ENCODE peak calls at places on chromosomes 4 and X, in four cellular contexts. One of them, this sample, is unnamed.

GRCh38 chrX:23223169-23223568 is 111.5 kb upstream of the PTCHD1 start:
- DNase-seq in psoas muscle: no peak
- DNase-seq in stimulated activated naive CD8-positive, alpha-beta T cell treated with anti-CD3 and anti-CD28 coated beads, Interleukin-15, Interleukin-2, amounts not matched to agents 100 U/mL and 50 U/mL, for 24 hours: no peak
- DNase-seq in MCF 10A: no peak
- DNase-seq in this sample: no peak

GRCh38 chr4:74931386-74931785 is 1.5 kb upstream of the PARM1 start:
- DNase-seq in psoas muscle: no peak
- DNase-seq in stimulated activated naive CD8-positive, alpha-beta T cell treated with anti-CD3 and anti-CD28 coated beads, Interleukin-15, Interleukin-2, amounts not matched to agents 100 U/mL and 50 U/mL, for 24 hours: no peak
- DNase-seq in MCF 10A: no peak
- DNase-seq in this sample: no peak

GRCh38 chr4:13544556-13545393 is 467 bp upstream of the NKX3-2 start:
- DNase-seq in MCF 10A: peak
- DNase-seq in stimulated activated naive CD8-positive, alpha-beta T cell treated with anti-CD3 and anti-CD28 coated beads, Interleukin-15, Interleukin-2, amounts not matched to agents 100 U/mL and 50 U/mL, for 24 hours: peak
- DNase-seq in psoas muscle: no peak
- DNase-seq in this sample: peak

GRCh38 chr4:5661237-5661636 is 47.1 kb downstream of the EVC2 start:
- DNase-seq in psoas muscle: no peak
- DNase-seq in MCF 10A: no peak
- DNase-seq in stimulated activated naive CD8-positive, alpha-beta T cell treated with anti-CD3 and anti-CD28 coated beads, Interleukin-15, Interleukin-2, amounts not matched to agents 100 U/mL and 50 U/mL, for 24 hours: no peak
- DNase-seq in this sample: no peak

GRCh38 chrX:79408623-79409322 is 41.6 kb upstream of the ITM2A start:
- DNase-seq in MCF 10A: no peak
- DNase-seq in psoas muscle: no peak
- DNase-seq in stimulated activated naive CD8-positive, alpha-beta T cell treated with anti-CD3 and anti-CD28 coated beads, Interleukin-15, Interleukin-2, amounts not matched to agents 100 U/mL and 50 U/mL, for 24 hours: no peak
- DNase-seq in this sample: no peak

GRCh38 chr4:6250235-6250983 is 19.2 kb upstream of the WFS1 start:
- DNase-seq in MCF 10A: peak
- DNase-seq in stimulated activated naive CD8-positive, alpha-beta T cell treated with anti-CD3 and anti-CD28 coated beads, Interleukin-15, Interleukin-2, amounts not matched to agents 100 U/mL and 50 U/mL, for 24 hours: no peak
- DNase-seq in psoas muscle: no peak
- DNase-seq in this sample: no peak

GRCh38 chrX:17495052-17495451 is 120.1 kb downstream of the NHS start:
- DNase-seq in psoas muscle: no peak
- DNase-seq in MCF 10A: no peak
- DNase-seq in stimulated activated naive CD8-positive, alpha-beta T cell treated with anti-CD3 and anti-CD28 coated beads, Interleukin-15, Interleukin-2, amounts not matched to agents 100 U/mL and 50 U/mL, for 24 hours: no peak
- DNase-seq in this sample: no peak

GRCh38 chrX:116357317-116357716 is 79.1 kb upstream of the SLC6A14 start:
- DNase-seq in psoas muscle: no peak
- DNase-seq in MCF 10A: no peak
- DNase-seq in stimulated activated naive CD8-positive, alpha-beta T cell treated with anti-CD3 and anti-CD28 coated beads, Interleukin-15, Interleukin-2, amounts not matched to agents 100 U/mL and 50 U/mL, for 24 hours: no peak
- DNase-seq in this sample: no peak

GRCh38 chrX:3184176-3184930 is 143.1 kb downstream of the ARSF start:
- DNase-seq in MCF 10A: peak
- DNase-seq in stimulated activated naive CD8-positive, alpha-beta T cell treated with anti-CD3 and anti-CD28 coated beads, Interleukin-15, Interleukin-2, amounts not matched to agents 100 U/mL and 50 U/mL, for 24 hours: no peak
- DNase-seq in psoas muscle: no peak
- DNase-seq in this sample: no peak

GRCh38 chr4:6749340-6750171 is 33.0 kb upstream of the KIAA0232 start:
- DNase-seq in stimulated activated naive CD8-positive, alpha-beta T cell treated with anti-CD3 and anti-CD28 coated beads, Interleukin-15, Interleukin-2, amounts not matched to agents 100 U/mL and 50 U/mL, for 24 hours: no peak
- DNase-seq in MCF 10A: peak
- DNase-seq in psoas muscle: peak
- DNase-seq in this sample: peak

GRCh38 chr4:21507439-21507838 is 441.1 kb downstream of the KCNIP4 start:
- DNase-seq in MCF 10A: peak
- DNase-seq in psoas muscle: no peak
- DNase-seq in stimulated activated naive CD8-positive, alpha-beta T cell treated with anti-CD3 and anti-CD28 coated beads, Interleukin-15, Interleukin-2, amounts not matched to agents 100 U/mL and 50 U/mL, for 24 hours: no peak
- DNase-seq in this sample: no peak

GRCh38 chr4:170051402-170051801 is 25.2 kb upstream of the MFAP3L start:
- DNase-seq in MCF 10A: no peak
- DNase-seq in stimulated activated naive CD8-positive, alpha-beta T cell treated with anti-CD3 and anti-CD28 coated beads, Interleukin-15, Interleukin-2, amounts not matched to agents 100 U/mL and 50 U/mL, for 24 hours: no peak
- DNase-seq in psoas muscle: no peak
- DNase-seq in this sample: no peak

GRCh38 chr4:116027311-116027710 is 913.9 kb upstream of the NDST4 start:
- DNase-seq in psoas muscle: no peak
- DNase-seq in stimulated activated naive CD8-positive, alpha-beta T cell treated with anti-CD3 and anti-CD28 coated beads, Interleukin-15, Interleukin-2, amounts not matched to agents 100 U/mL and 50 U/mL, for 24 hours: no peak
- DNase-seq in MCF 10A: no peak
- DNase-seq in this sample: no peak

GRCh38 chr4:139286186-139286698 is 6.2 kb upstream of the MGARP start:
- DNase-seq in psoas muscle: no peak
- DNase-seq in MCF 10A: no peak
- DNase-seq in stimulated activated naive CD8-positive, alpha-beta T cell treated with anti-CD3 and anti-CD28 coated beads, Interleukin-15, Interleukin-2, amounts not matched to agents 100 U/mL and 50 U/mL, for 24 hours: no peak
- DNase-seq in this sample: no peak

GRCh38 chr4:165404080-165404479 is 25.3 kb downstream of the CPE start:
- DNase-seq in stimulated activated naive CD8-positive, alpha-beta T cell treated with anti-CD3 and anti-CD28 coated beads, Interleukin-15, Interleukin-2, amounts not matched to agents 100 U/mL and 50 U/mL, for 24 hours: no peak
- DNase-seq in psoas muscle: no peak
- DNase-seq in MCF 10A: no peak
- DNase-seq in this sample: no peak

GRCh38 chr4:113052379-113052951 is 3.0 kb downstream of the ANK2 start:
- DNase-seq in psoas muscle: no peak
- DNase-seq in MCF 10A: peak
- DNase-seq in stimulated activated naive CD8-positive, alpha-beta T cell treated with anti-CD3 and anti-CD28 coated beads, Interleukin-15, Interleukin-2, amounts not matched to agents 100 U/mL and 50 U/mL, for 24 hours: no peak
- DNase-seq in this sample: no peak

GRCh38 chr4:141155586-141155985 is 22.3 kb upstream of the RNF150 start:
- DNase-seq in psoas muscle: no peak
- DNase-seq in stimulated activated naive CD8-positive, alpha-beta T cell treated with anti-CD3 and anti-CD28 coated beads, Interleukin-15, Interleukin-2, amounts not matched to agents 100 U/mL and 50 U/mL, for 24 hours: no peak
- DNase-seq in MCF 10A: no peak
- DNase-seq in this sample: no peak

GRCh38 chr4:70787496-70787895 is 52.2 kb downstream of the GRSF1 start:
- DNase-seq in stimulated activated naive CD8-positive, alpha-beta T cell treated with anti-CD3 and anti-CD28 coated beads, Interleukin-15, Interleukin-2, amounts not matched to agents 100 U/mL and 50 U/mL, for 24 hours: no peak
- DNase-seq in MCF 10A: no peak
- DNase-seq in psoas muscle: no peak
- DNase-seq in this sample: no peak

GRCh38 chr4:60605651-60606354 is 594.3 kb upstream of the ADGRL3 start:
- DNase-seq in psoas muscle: no peak
- DNase-seq in MCF 10A: peak
- DNase-seq in stimulated activated naive CD8-positive, alpha-beta T cell treated with anti-CD3 and anti-CD28 coated beads, Interleukin-15, Interleukin-2, amounts not matched to agents 100 U/mL and 50 U/mL, for 24 hours: no peak
- DNase-seq in this sample: no peak

GRCh38 chrX:148203531-148203930 is 222.4 kb downstream of the FMR1NB start:
- DNase-seq in psoas muscle: no peak
- DNase-seq in MCF 10A: no peak
- DNase-seq in stimulated activated naive CD8-positive, alpha-beta T cell treated with anti-CD3 and anti-CD28 coated beads, Interleukin-15, Interleukin-2, amounts not matched to agents 100 U/mL and 50 U/mL, for 24 hours: no peak
- DNase-seq in this sample: no peak

GRCh38 chrX:130994671-130995070 is 63.5 kb upstream of the ARHGAP36 start:
- DNase-seq in stimulated activated naive CD8-positive, alpha-beta T cell treated with anti-CD3 and anti-CD28 coated beads, Interleukin-15, Interleukin-2, amounts not matched to agents 100 U/mL and 50 U/mL, for 24 hours: peak
- DNase-seq in MCF 10A: peak
- DNase-seq in psoas muscle: no peak
- DNase-seq in this sample: no peak